ENCODE peak calls at places on chromosomes 7 and 10, in six cellular contexts. L is IMR-90, D is neural progenitor cell, I is Peyer's patch, C is heart right ventricle, W is breast epithelium. E is an unnamed sample. For H3K4me1, the result is how much of the 10 kb centered on the place peaks cover.

GRCh38 chr10:3475367-3475766 is 302.8 kb upstream of the PITRM1 start:
- DNase-seq in C (no peak), L (no peak), W (no peak), D (no peak), I (peak), E (no peak)

GRCh38 chr7:917255-918117 is 37.0 kb downstream of the ADAP1 start:
- DNase-seq in I (peak), W (no peak), D (no peak), C (no peak), L (no peak), E (no peak)

GRCh38 chr10:116775488-116776400 is 33.4 kb upstream of the HSPA12A start:
- DNase-seq in W (no peak), D (no peak), I (no peak), C (no peak), L (no peak), E (no peak)

GRCh38 chr7:47292832-47293309 is 289.0 kb downstream of the TNS3 start:
- DNase-seq in I (no peak), W (no peak), L (peak), D (no peak), C (no peak), E (no peak)

GRCh38 chr7:66505531-66506451 is 122.9 kb upstream of the KCTD7 start:
- DNase-seq in L (no peak), W (no peak), C (no peak), I (peak), D (no peak), E (no peak)

GRCh38 chr7:94888542-94888941 is 18.9 kb upstream of the PPP1R9A start:
- DNase-seq in C (peak), I (no peak), L (no peak), W (peak), D (no peak), E (no peak)

GRCh38 chr10:8053446-8054242 is 844 bp upstream of the GATA3 start:
- DNase-seq in D (peak), L (peak), W (peak), I (peak), C (peak), E (peak)

GRCh38 chr10:3072641-3073360 is 5.5 kb downstream of the PFKP start:
- DNase-seq in C (no peak), L (no peak), D (no peak), I (no peak), W (no peak), E (no peak)

GRCh38 chr10:90920986-90921643 is at the start of gene ANKRD1:
- DNase-seq in L (peak), D (peak), C (peak), I (no peak), W (no peak), E (peak)

GRCh38 chr10:77328272-77328816 is 309.3 kb downstream of the KCNMA1 start:
- DNase-seq in W (no peak), I (no peak), C (peak), D (peak), L (peak), E (no peak)

GRCh38 chr10:122468923-122469781 is 7.8 kb downstream of the HTRA1 start:
- DNase-seq in W (peak), I (no peak), D (no peak), L (peak), C (no peak), E (no peak)

GRCh38 chr10:33046792-33047191 is 88.8 kb upstream of the ITGB1 start:
- DNase-seq in C (no peak), I (no peak), W (no peak), L (no peak), D (no peak), E (no peak)

GRCh38 chr10:19654576-19654975 is 161.7 kb upstream of the PLXDC2 start:
- DNase-seq in W (no peak), L (peak), I (no peak), C (no peak), D (no peak), E (no peak)

GRCh38 chr7:150322114-150322832 is 882 bp upstream of the LRRC61 start:
- DNase-seq in W (no peak), L (no peak), I (no peak), D (no peak), C (no peak), E (no peak)

GRCh38 chr10:35178305-35178704 is 51.7 kb downstream of the CREM start:
- DNase-seq in D (peak), W (no peak), L (no peak), C (no peak), I (no peak), E (no peak)

GRCh38 chr7:23893942-23894890 is 184.2 kb downstream of the STK31 start:
- DNase-seq in W (no peak), C (no peak), L (no peak), I (no peak), D (no peak), E (no peak)

GRCh38 chr7:157621131-157621681 is 284.4 kb downstream of the DNAJB6 start:
- DNase-seq in W (no peak), I (peak), C (no peak), D (no peak), L (no peak), E (no peak)

GRCh38 chr7:101974365-101974764 is 156.9 kb downstream of the CUX1 start:
- DNase-seq in W (no peak), C (no peak), L (no peak), D (no peak), I (no peak), E (no peak)

GRCh38 chr7:141201145-141201885 is 127.5 kb downstream of the TMEM178B start:
- DNase-seq in I (no peak), L (no peak), D (peak), W (no peak), C (no peak), E (no peak)

GRCh38 chr7:140691368-140692045 is 5.0 kb upstream of the NDUFB2 start:
- DNase-seq in D (peak), I (peak), C (no peak), W (peak), L (no peak), E (peak)

GRCh38 chr7:144826248-144826647 is 9.6 kb downstream of the TPK1 start:
- DNase-seq in L (no peak), W (no peak), I (no peak), D (no peak), C (no peak), E (no peak)

GRCh38 chr10:57973451-57973850 is 294.2 kb downstream of the IPMK start:
- DNase-seq in D (no peak), I (no peak), L (peak), C (no peak), W (no peak), E (no peak)

GRCh38 chr10:47404446-47404845 is 20.4 kb upstream of the ZNF488 start:
- DNase-seq in L (no peak), I (no peak), W (no peak), C (no peak), D (no peak), E (no peak)

GRCh38 chr7:27128034-27128433 is 2.5 kb downstream of the HOXA4 start:
- DNase-seq in L (peak), D (no peak), C (no peak), I (no peak), W (peak), E (no peak)

DNA sequence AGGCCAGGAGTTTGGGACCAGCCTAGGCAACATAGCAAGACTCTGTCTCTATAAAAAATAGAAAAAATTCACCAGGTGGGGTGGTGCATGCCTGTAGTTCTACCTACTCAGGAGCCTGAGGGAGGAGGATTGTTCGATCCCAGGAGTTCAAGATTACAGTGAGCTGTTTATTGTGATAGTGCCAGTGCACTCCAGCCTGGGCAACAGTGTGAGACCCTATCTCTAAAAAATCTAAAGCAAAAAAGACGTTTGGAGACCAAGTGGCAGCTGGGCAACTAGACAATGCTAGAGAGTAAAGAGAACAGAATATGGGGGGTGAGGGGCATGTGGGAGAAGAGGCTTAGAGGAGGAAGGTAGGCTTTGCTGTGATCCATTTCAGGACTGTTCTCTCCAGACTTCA is 1.4 kb downstream of the PDSS1 start:
- DNase-seq in L (no peak), D (no peak), C (no peak), W (no peak), I (no peak), E (no peak)
- H3K4me1 ChIP-seq in L (under half), D (under half), C (under half), W (under half), I (under half), E (under half)

GRCh38 chr7:65247491-65247890 is 126.2 kb upstream of the ZNF92 start:
- DNase-seq in W (no peak), L (no peak), D (no peak), I (no peak), C (no peak), E (no peak)
- TF ChIP-seq CTCF in W (no peak), L (no peak), D (no peak), I (no peak), C (no peak), E (no peak)

GRCh38 chr10:24466616-24466949 is 257.1 kb downstream of the ARHGAP21 start:
- DNase-seq in D (no peak), L (no peak), W (no peak), I (no peak), C (no peak), E (no peak)
- H3K4me3 ChIP-seq in D (no peak), L (peak), W (peak), I (peak), C (no peak), E (no peak)

GRCh38 chr10:124599588-124600050 is 138.0 kb downstream of the LHPP start:
- DNase-seq in W (peak), I (no peak), C (no peak), L (no peak), D (no peak), E (no peak)

GRCh38 chr10:124601016-124601415 is 139.4 kb downstream of the LHPP start:
- DNase-seq in I (peak), C (no peak), W (no peak), D (no peak), L (no peak), E (no peak)

GRCh38 chr10:124598773-124599587 is 137.4 kb downstream of the LHPP start:
- DNase-seq in L (no peak), I (no peak), D (no peak), C (no peak), W (no peak), E (no peak)

GRCh38 chr10:124601431-124602120 is 140.0 kb downstream of the LHPP start:
- DNase-seq in W (no peak), L (no peak), C (no peak), D (no peak), I (peak), E (no peak)

GRCh38 chr10:124600051-124600880 is 138.6 kb downstream of the LHPP start:
- DNase-seq in I (no peak), W (no peak), D (no peak), L (no peak), C (no peak), E (no peak)
- H3K4me1 ChIP-seq in I (under half), W (under half), D (under half), L (under half), C (under half), E (under half)

DNA sequence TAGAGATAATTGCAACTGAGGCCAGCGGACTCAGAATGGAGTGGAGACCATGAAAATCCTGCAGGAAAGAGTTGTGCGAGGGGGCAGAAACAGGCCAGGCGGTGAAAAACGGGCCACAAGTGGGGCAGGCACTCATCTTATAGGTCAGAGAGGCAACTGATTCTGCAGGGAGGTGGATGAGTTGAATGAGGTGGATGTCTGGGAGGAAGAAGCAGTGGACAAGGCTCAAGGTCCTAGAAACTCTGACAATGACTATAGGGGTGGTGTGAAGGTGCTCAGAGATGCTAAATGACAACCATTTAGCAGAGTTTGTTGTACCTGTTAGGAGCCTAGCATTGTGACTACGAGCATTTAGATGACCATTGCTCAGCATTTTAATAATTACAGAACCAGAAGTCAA is 33.6 kb downstream of the MBL2 start:
- DNase-seq in W (no peak), L (no peak), C (no peak), D (no peak), I (no peak), E (no peak)
- TF ChIP-seq CTCF in W (no peak), L (no peak), C (no peak), D (no peak), I (no peak), E (no peak)

GRCh38 chr10:126878594-126878993 is 26.6 kb upstream of the DOCK1 start:
- DNase-seq in L (no peak), I (no peak), D (no peak), C (no peak), W (no peak), E (no peak)
- H3K4me3 ChIP-seq in L (no peak), I (no peak), D (no peak), C (no peak), W (no peak), E (no peak)

GRCh38 chr10:22712959-22713852 is 1.2 kb downstream of the PIP4K2A start:
- DNase-seq in W (no peak), C (no peak), D (peak), I (peak), L (peak), E (no peak)

GRCh38 chr10:22710139-22710745 is 4.1 kb downstream of the PIP4K2A start:
- DNase-seq in I (peak), W (no peak), C (no peak), D (no peak), L (no peak), E (no peak)

GRCh38 chr10:22711373-22711772 is 3.0 kb downstream of the PIP4K2A start:
- DNase-seq in D (no peak), W (no peak), C (no peak), L (no peak), I (no peak), E (no peak)

GRCh38 chr10:22713853-22714523 is 390 bp downstream of the PIP4K2A start:
- DNase-seq in W (no peak), I (peak), D (peak), L (peak), C (peak), E (no peak)

GRCh38 chr10:22712246-22712958 is 2.0 kb downstream of the PIP4K2A start:
- DNase-seq in W (no peak), C (no peak), I (no peak), L (peak), D (no peak), E (no peak)
- H3K4me1 ChIP-seq in W (under half), C (under half), I (under half), L (under half), D (under half), E (under half)

GRCh38 chr10:83965473-83965872 is 173.8 kb upstream of the GHITM start:
- DNase-seq in W (no peak), C (no peak), D (peak), L (no peak), I (no peak), E (no peak)

GRCh38 chr10:83960125-83960524 is 179.2 kb upstream of the GHITM start:
- DNase-seq in C (no peak), W (no peak), I (no peak), L (no peak), D (no peak), E (no peak)

GRCh38 chr10:83963446-83963845 is 175.9 kb upstream of the GHITM start:
- DNase-seq in C (no peak), D (no peak), W (no peak), I (no peak), L (no peak), E (no peak)

GRCh38 chr10:83959330-83959729 is 180.0 kb upstream of the GHITM start:
- DNase-seq in I (no peak), W (no peak), D (no peak), C (no peak), L (no peak), E (no peak)

DNA sequence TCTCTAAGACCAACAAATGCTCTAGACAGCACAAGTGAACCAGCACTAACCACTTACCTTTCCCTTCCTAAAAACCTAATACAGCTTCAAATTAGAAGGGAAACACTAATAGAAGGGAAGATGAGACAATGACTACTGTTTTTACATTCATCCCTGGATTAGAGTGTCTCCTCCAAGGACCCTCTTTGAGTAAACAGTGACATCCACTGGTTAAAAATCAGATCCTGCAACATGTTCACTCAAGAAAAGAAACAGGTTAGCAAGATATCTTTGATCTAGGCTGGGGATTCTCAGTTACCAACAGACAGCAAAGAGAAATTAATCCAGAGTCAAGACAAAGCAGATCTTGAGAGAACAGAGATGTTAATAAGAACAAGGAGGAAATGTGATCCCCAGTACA is 177.7 kb upstream of the GHITM start:
- DNase-seq in W (no peak), C (no peak), L (no peak), I (no peak), D (peak), E (no peak)
- TF ChIP-seq CTCF in W (no peak), C (no peak), L (no peak), I (peak), D (peak), E (no peak)